ENCODE peak calls at places on chromosomes 4 and X, in eight cellular contexts. V, G, W, U, R, A, Y and C are unnamed samples.

GRCh38 chr4:25030283-25031076 is at the start of gene LGI2:
- DNase-seq in V (no peak), G (no peak), W (peak; percentile 73), U (no peak), R (no peak), A (no peak), Y (no peak), C (no peak)

GRCh38 chrX:2514131-2514530 is 13.4 kb upstream of the DHRSX start:
- DNase-seq in V (no peak), G (no peak), W (no peak), U (no peak), R (no peak), A (no peak), Y (no peak), C (no peak)

GRCh38 chrX:49192722-49193328 is 6.7 kb upstream of the PRICKLE3 start:
- DNase-seq in V (peak; percentile 25), G (peak; percentile 64), W (no peak), U (peak; percentile 26), R (no peak), A (no peak), Y (no peak), C (no peak)

GRCh38 chrX:42241421-42241820 is 318.1 kb upstream of the CASK start:
- DNase-seq in V (no peak), G (no peak), W (no peak), U (no peak), R (no peak), A (no peak), Y (no peak), C (no peak)

GRCh38 chrX:83906921-83907320 is 46.0 kb downstream of the CYLC1 start:
- DNase-seq in V (no peak), G (no peak), W (no peak), U (no peak), R (no peak), A (no peak), Y (no peak), C (no peak)

GRCh38 chr4:118270492-118270891 is 82.3 kb downstream of the PRSS12 start:
- DNase-seq in V (peak; percentile 66), G (peak; percentile 76), W (peak; percentile 72), U (no peak), R (no peak), A (no peak), Y (peak; percentile 17), C (no peak)

GRCh38 chr4:85039526-85039925 is 73.0 kb upstream of the WDFY3 start:
- DNase-seq in V (peak; percentile 47), G (no peak), W (peak; percentile 5), U (no peak), R (no peak), A (no peak), Y (no peak), C (no peak)

GRCh38 chr4:87985097-87985886 is 9.8 kb downstream of the SPP1 start:
- DNase-seq in V (peak; percentile 35), G (peak; percentile 77), W (peak; percentile 43), U (no peak), R (no peak), A (peak; percentile 43), Y (peak; percentile 44), C (peak; percentile 58)

GRCh38 chrX:48468247-48468671 is 1.8 kb downstream of the SLC38A5 start:
- DNase-seq in V (no peak), G (peak; percentile 57), W (no peak), U (peak; percentile 36), R (no peak), A (no peak), Y (no peak), C (no peak)

GRCh38 chr4:4971796-4972195 is 47.5 kb downstream of the CYTL1 start:
- DNase-seq in V (no peak), G (no peak), W (no peak), U (no peak), R (no peak), A (no peak), Y (no peak), C (no peak)

GRCh38 chr4:6942238-6942800 is 32.7 kb downstream of the TBC1D14 start:
- DNase-seq in V (peak; percentile 98), G (peak; percentile 84), W (peak; percentile 87), U (peak; percentile 47), R (no peak), A (peak; percentile 39), Y (peak; percentile 78), C (peak; percentile 74)

GRCh38 chr4:3313556-3314228 is 20.9 kb downstream of the RGS12 start:
- DNase-seq in V (no peak), G (no peak), W (no peak), U (no peak), R (no peak), A (no peak), Y (no peak), C (no peak)

GRCh38 chrX:8272846-8273245 is 101.8 kb upstream of the VCX2 start:
- DNase-seq in V (no peak), G (no peak), W (no peak), U (no peak), R (no peak), A (no peak), Y (no peak), C (no peak)

GRCh38 chrX:45900751-45901150 is 644.5 kb downstream of the ZNF674 start:
- DNase-seq in V (no peak), G (no peak), W (peak; percentile 16), U (no peak), R (no peak), A (no peak), Y (no peak), C (no peak)

GRCh38 chr4:125268065-125268755 is 46.5 kb upstream of the FAT4 start:
- DNase-seq in V (no peak), G (no peak), W (no peak), U (no peak), R (no peak), A (no peak), Y (peak; percentile 38), C (no peak)

GRCh38 chr4:99653921-99654890 is 3.4 kb downstream of the C4orf54 start:
- DNase-seq in V (no peak), G (no peak), W (no peak), U (no peak), R (no peak), A (no peak), Y (peak; percentile 48), C (no peak)

GRCh38 chr4:89657931-89658700 is 178.8 kb downstream of the SNCA start:
- DNase-seq in V (peak; percentile 46), G (peak; percentile 55), W (peak; percentile 19), U (no peak), R (no peak), A (no peak), Y (peak; percentile 24), C (no peak)

GRCh38 chr4:107757293-107757692 is 37.3 kb upstream of the PAPSS1 start:
- DNase-seq in V (no peak), G (no peak), W (no peak), U (no peak), R (no peak), A (no peak), Y (no peak), C (no peak)

GRCh38 chrX:104136241-104137019 is 20.4 kb downstream of the SLC25A53 start:
- DNase-seq in V (peak; percentile 91), G (peak; percentile 80), W (peak; percentile 94), U (peak; percentile 28), R (no peak), A (peak; percentile 74), Y (peak; percentile 50), C (peak; percentile 84)

GRCh38 chrX:121307441-121307840 is 260.0 kb downstream of the GLUD2 start:
- DNase-seq in V (no peak), G (no peak), W (no peak), U (no peak), R (no peak), A (no peak), Y (no peak), C (no peak)

GRCh38 chrX:72280210-72280882 is 3.3 kb upstream of the RPS4X start:
- DNase-seq in V (peak; percentile 38), G (no peak), W (no peak), U (no peak), R (no peak), A (no peak), Y (no peak), C (no peak)

GRCh38 chr4:84215218-84215617 is 283.9 kb downstream of the NKX6-1 start:
- DNase-seq in V (no peak), G (no peak), W (no peak), U (no peak), R (no peak), A (no peak), Y (no peak), C (no peak)

GRCh38 chrX:55142919-55143310 is 54.1 kb downstream of the PAGE2 start:
- DNase-seq in V (no peak), G (no peak), W (no peak), U (no peak), R (no peak), A (no peak), Y (no peak), C (no peak)
- H3K4me3 ChIP-seq in V (no peak overlapping the region), G (no peak overlapping the region), W (no peak overlapping the region), U (no peak overlapping the region), R (no peak overlapping the region), A (no peak overlapping the region), Y (no peak overlapping the region), C (no peak overlapping the region)

GRCh38 chr4:40225497-40225896 is 28.7 kb downstream of the RHOH start:
- DNase-seq in V (no peak), G (peak; percentile 46), W (no peak), U (no peak), R (no peak), A (no peak), Y (no peak), C (no peak)
- H3K4me1 ChIP-seq in V (no peaks in the 10 kb centered on the region), G (peaks cover 100% of the 10 kb centered on the region), W (no peaks in the 10 kb centered on the region), U (peaks cover 96% of the 10 kb centered on the region), R (peaks cover 97% of the 10 kb centered on the region), A (no peaks in the 10 kb centered on the region), Y (no peaks in the 10 kb centered on the region), C (no peaks in the 10 kb centered on the region)

DNA sequence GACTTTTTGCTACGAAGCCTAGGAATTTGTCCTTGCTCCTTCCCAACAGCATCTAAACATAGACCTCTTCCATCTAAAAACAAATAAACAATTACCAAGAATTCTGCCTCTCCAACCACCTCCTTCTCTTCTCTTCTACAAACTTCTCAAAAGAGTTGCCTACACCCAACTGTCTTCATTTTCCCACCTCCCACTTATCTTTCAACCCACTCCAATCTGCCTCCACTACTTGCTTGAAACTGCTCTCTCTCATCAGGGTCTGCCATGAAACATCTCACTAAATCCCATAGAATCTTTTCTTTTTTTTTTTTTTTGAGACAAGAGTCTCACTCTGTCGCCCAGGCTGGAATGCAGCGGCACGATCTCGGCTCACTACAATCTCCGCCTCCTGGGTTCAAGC is 902 bp upstream of the FGD1 start:
- DNase-seq in V (no peak), G (no peak), W (no peak), U (no peak), R (no peak), A (no peak), Y (peak; percentile 2), C (no peak)
- H3K27ac ChIP-seq in V (no peak overlapping the region), G (no peak overlapping the region), W (peak overlapping the region; percentile 80), U (no peak overlapping the region), R (no peak overlapping the region), A (no peak overlapping the region), Y (no peak overlapping the region), C (no peak overlapping the region)

DNA sequence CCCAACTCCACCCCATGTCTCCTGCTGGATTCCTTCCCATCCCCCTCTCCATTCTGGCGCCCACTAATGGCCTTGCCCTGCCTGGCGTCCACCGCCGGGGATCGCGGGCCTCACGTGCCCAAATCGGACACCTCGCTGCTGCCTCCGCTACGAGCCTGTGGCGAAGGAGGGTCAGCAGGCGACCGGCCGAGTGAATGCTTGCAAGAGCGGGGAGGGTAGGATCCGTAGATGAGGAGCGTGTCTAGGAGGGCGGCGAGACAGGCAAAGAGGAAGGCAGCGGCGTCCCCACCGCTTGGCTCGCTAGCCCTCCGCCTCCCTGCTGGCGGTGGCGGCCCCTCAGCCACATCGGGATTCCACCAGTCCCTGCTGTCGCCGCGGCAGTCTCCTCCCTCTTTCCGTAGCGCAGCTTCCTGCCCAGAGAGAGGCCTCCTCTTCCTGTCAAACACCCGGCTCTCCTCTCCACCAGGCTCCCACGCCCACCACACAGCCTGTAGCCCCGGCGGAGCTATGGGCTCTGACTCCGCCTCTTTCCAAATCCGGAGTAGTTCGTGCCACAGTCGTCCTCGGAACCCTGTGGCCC is at the start of gene SPIN2B:
- DNase-seq in V (peak; percentile 70), G (peak; percentile 89), W (peak; percentile 86), U (peak; percentile 76), R (peak; percentile 43), A (peak; percentile 79), Y (peak; percentile 80), C (peak; percentile 90)
- H3K4me3 ChIP-seq in V (peak within 1 kb of the TSS; percentile 95), G (peak within 1 kb of the TSS; percentile 68), W (peak within 1 kb of the TSS; percentile 71), U (peak within 1 kb of the TSS; percentile 57), R (peak within 1 kb of the TSS; percentile 60), A (peak within 1 kb of the TSS; percentile 53), Y (peak within 1 kb of the TSS; percentile 63), C (peak within 1 kb of the TSS; percentile 42)